ENCODE peak calls at places on chromosome 3, in seven cellular contexts. O, M, I, B, L, P and W are unnamed samples. For H3K4me1, the result is how much of the 10 kb centered on the place peaks cover.

GRCh38 chr3:39118931-39119660 is 11.6 kb downstream of the TTC21A start:
- DNase-seq in O (no peak), M (no peak), I (no peak), B (no peak), L (no peak), P (no peak), W (no peak)

GRCh38 chr3:124275421-124275820 is 283.5 kb upstream of the ROPN1 start:
- DNase-seq in O (no peak), M (no peak), I (no peak), B (peak), L (peak), P (no peak), W (no peak)

GRCh38 chr3:169895037-169895436 is 16.3 kb upstream of the SAMD7 start:
- DNase-seq in O (no peak), M (no peak), I (no peak), B (no peak), L (no peak), P (no peak), W (no peak)

GRCh38 chr3:167350245-167350862 is 29.7 kb downstream of the ZBBX start:
- DNase-seq in O (no peak), M (no peak), I (peak), B (no peak), L (no peak), P (no peak), W (no peak)

GRCh38 chr3:123027292-123028232 is at the start of gene SEMA5B:
- DNase-seq in O (no peak), M (peak), I (peak), B (peak), L (peak), P (no peak), W (peak)

GRCh38 chr3:98012974-98013373 is 22.1 kb downstream of the GABRR3 start:
- DNase-seq in O (no peak), M (no peak), I (no peak), B (no peak), L (no peak), P (no peak), W (no peak)

GRCh38 chr3:126252373-126252772 is 72.0 kb upstream of the ALDH1L1 start:
- DNase-seq in O (no peak), M (no peak), I (no peak), B (no peak), L (no peak), P (no peak), W (no peak)

GRCh38 chr3:39126532-39127071 is 19.1 kb downstream of the TTC21A start:
- DNase-seq in O (no peak), M (peak), I (peak), B (peak), L (peak), P (no peak), W (peak)

GRCh38 chr3:114809668-114810413 is 337.2 kb downstream of the ZBTB20 start:
- DNase-seq in O (no peak), M (no peak), I (peak), B (no peak), L (no peak), P (peak), W (no peak)

GRCh38 chr3:106245400-106245799 is 376.6 kb upstream of the CBLB start:
- DNase-seq in O (no peak), M (no peak), I (no peak), B (no peak), L (no peak), P (no peak), W (no peak)

GRCh38 chr3:15528881-15529537 is 7.5 kb upstream of the COLQ start:
- DNase-seq in O (no peak), M (no peak), I (no peak), B (no peak), L (no peak), P (no peak), W (no peak)

GRCh38 chr3:152398495-152398894 is 129.8 kb downstream of the MBNL1 start:
- DNase-seq in O (no peak), M (no peak), I (no peak), B (no peak), L (no peak), P (no peak), W (no peak)

GRCh38 chr3:19543212-19543841 is 390.7 kb downstream of the EFHB start:
- DNase-seq in O (no peak), M (peak), I (peak), B (no peak), L (no peak), P (no peak), W (peak)

GRCh38 chr3:173733029-173733652 is 335.6 kb downstream of the NLGN1 start:
- DNase-seq in O (no peak), M (peak), I (no peak), B (no peak), L (no peak), P (no peak), W (no peak)

GRCh38 chr3:121658716-121659435 is 1.8 kb downstream of the HCLS1 start:
- DNase-seq in O (no peak), M (no peak), I (no peak), B (no peak), L (no peak), P (no peak), W (no peak)

GRCh38 chr3:115943579-115943978 is 320.3 kb downstream of the GAP43 start:
- DNase-seq in O (no peak), M (no peak), I (no peak), B (no peak), L (no peak), P (no peak), W (no peak)

GRCh38 chr3:4595709-4596108 is 102.6 kb downstream of the ITPR1 start:
- DNase-seq in O (no peak), M (no peak), I (no peak), B (no peak), L (no peak), P (no peak), W (no peak)

GRCh38 chr3:159762238-159762637 is 226.4 kb upstream of the IL12A start:
- DNase-seq in O (no peak), M (no peak), I (no peak), B (no peak), L (no peak), P (no peak), W (no peak)

GRCh38 chr3:188749010-188749617 is 422.7 kb upstream of the TPRG1 start:
- DNase-seq in O (no peak), M (peak), I (no peak), B (peak), L (no peak), P (peak), W (peak)

GRCh38 chr3:172512363-172512762 is 10.9 kb downstream of the TNFSF10 start:
- DNase-seq in O (peak), M (no peak), I (no peak), B (peak), L (peak), P (peak), W (no peak)

GRCh38 chr3:25962255-25962654 is 172.4 kb downstream of the OXSM start:
- DNase-seq in O (no peak), M (no peak), I (peak), B (no peak), L (no peak), P (no peak), W (no peak)

GRCh38 chr3:20097015-20097414 is 56.8 kb downstream of the KAT2B start:
- DNase-seq in O (no peak), M (no peak), I (no peak), B (no peak), L (no peak), P (no peak), W (no peak)

GRCh38 chr3:109375975-109376374 is 38.6 kb upstream of the DPPA4 start:
- DNase-seq in O (no peak), M (no peak), I (no peak), B (no peak), L (no peak), P (no peak), W (no peak)

GRCh38 chr3:158260392-158260791 is 150.5 kb downstream of the RSRC1 start:
- DNase-seq in O (no peak), M (no peak), I (no peak), B (no peak), L (no peak), P (no peak), W (no peak)

GRCh38 chr3:8406479-8406878 is 95.1 kb upstream of the LMCD1 start:
- DNase-seq in O (no peak), M (no peak), I (no peak), B (no peak), L (no peak), P (no peak), W (no peak)

GRCh38 chr3:70531838-70532489 is 219.5 kb upstream of the MDFIC2 start:
- DNase-seq in O (no peak), M (no peak), I (no peak), B (no peak), L (no peak), P (no peak), W (peak)

GRCh38 chr3:108091498-108092259 is 848 bp upstream of the CD47 start:
- DNase-seq in O (no peak), M (no peak), I (no peak), B (peak), L (no peak), P (peak), W (peak)

GRCh38 chr3:133377396-133377795 is 22.5 kb upstream of the BFSP2 start:
- DNase-seq in O (no peak), M (peak), I (peak), B (no peak), L (no peak), P (no peak), W (no peak)

GRCh38 chr3:88713233-88713691 is 394.2 kb upstream of the EPHA3 start:
- DNase-seq in O (no peak), M (no peak), I (peak), B (no peak), L (no peak), P (no peak), W (no peak)

GRCh38 chr3:151501905-151502615 is 41.2 kb upstream of the IGSF10 start:
- DNase-seq in O (no peak), M (no peak), I (no peak), B (no peak), L (no peak), P (no peak), W (no peak)

GRCh38 chr3:51943451-51944391 is 1.6 kb downstream of the PARP3 start:
- DNase-seq in O (no peak), M (no peak), I (no peak), B (no peak), L (no peak), P (no peak), W (no peak)

GRCh38 chr3:72903004-72903403 is 15.2 kb downstream of the GXYLT2 start:
- DNase-seq in O (no peak), M (no peak), I (peak), B (no peak), L (no peak), P (no peak), W (no peak)

GRCh38 chr3:22450785-22451400 is 699.9 kb upstream of the ZNF385D start:
- DNase-seq in O (no peak), M (peak), I (no peak), B (no peak), L (no peak), P (no peak), W (no peak)

GRCh38 chr3:186057594-186057993 is 51.3 kb downstream of the ETV5 start:
- DNase-seq in O (no peak), M (no peak), I (peak), B (no peak), L (no peak), P (no peak), W (no peak)

GRCh38 chr3:24519368-24520100 is 24.9 kb upstream of the THRB start:
- DNase-seq in O (no peak), M (no peak), I (no peak), B (no peak), L (peak), P (no peak), W (no peak)

GRCh38 chr3:56125358-56126005 is 342.8 kb downstream of the ERC2 start:
- DNase-seq in O (peak), M (peak), I (peak), B (no peak), L (no peak), P (no peak), W (peak)

GRCh38 chr3:128411574-128412064 is 55.1 kb downstream of the DNAJB8 start:
- DNase-seq in O (no peak), M (peak), I (no peak), B (no peak), L (no peak), P (no peak), W (peak)

GRCh38 chr3:46542801-46543201 is 23.3 kb downstream of the LRRC2 start:
- DNase-seq in O (no peak), M (no peak), I (no peak), B (no peak), L (no peak), P (no peak), W (no peak)
- H3K4me1 ChIP-seq in O (under half), M (under half), I (under half), B (under half), L (under half), P (under half), W (under half)

GRCh38 chr3:27345959-27346865 is 23.0 kb downstream of the NEK10 start:
- DNase-seq in O (no peak), M (no peak), I (no peak), B (no peak), L (no peak), P (no peak), W (no peak)
- H3K4me3 ChIP-seq in O (peak), M (no peak), I (no peak), B (no peak), L (no peak), P (no peak), W (no peak)

GRCh38 chr3:46408853-46409252 is 1.8 kb downstream of the CCRL2 start:
- DNase-seq in O (no peak), M (no peak), I (no peak), B (no peak), L (no peak), P (no peak), W (no peak)

GRCh38 chr3:46410669-46411068 is 3.6 kb downstream of the CCRL2 start:
- DNase-seq in O (no peak), M (no peak), I (no peak), B (no peak), L (no peak), P (no peak), W (no peak)

GRCh38 chr3:46412786-46413298 is 5.8 kb downstream of the CCRL2 start:
- DNase-seq in O (no peak), M (no peak), I (no peak), B (no peak), L (no peak), P (no peak), W (no peak)

GRCh38 chr3:46409735-46410489 is 2.9 kb downstream of the CCRL2 start:
- DNase-seq in O (no peak), M (no peak), I (no peak), B (no peak), L (no peak), P (no peak), W (no peak)

GRCh38 chr3:46411271-46411670 is 4.2 kb downstream of the CCRL2 start:
- DNase-seq in O (no peak), M (no peak), I (no peak), B (no peak), L (no peak), P (no peak), W (no peak)
- TF ChIP-seq CTCF in O (no peak), M (peak), I (no peak), B (no peak), L (no peak), P (no peak), W (no peak)

GRCh38 chr3:16909802-16910201 is 25.0 kb downstream of the PLCL2 start:
- DNase-seq in O (no peak), M (no peak), I (no peak), B (no peak), L (no peak), P (no peak), W (no peak)

GRCh38 chr3:16908408-16908807 is 23.7 kb downstream of the PLCL2 start:
- DNase-seq in O (no peak), M (no peak), I (no peak), B (no peak), L (no peak), P (no peak), W (no peak)

GRCh38 chr3:16908006-16908405 is 23.3 kb downstream of the PLCL2 start:
- DNase-seq in O (no peak), M (no peak), I (no peak), B (no peak), L (no peak), P (no peak), W (no peak)

GRCh38 chr3:16910207-16910606 is 25.5 kb downstream of the PLCL2 start:
- DNase-seq in O (no peak), M (no peak), I (no peak), B (no peak), L (no peak), P (no peak), W (no peak)

GRCh38 chr3:16908878-16909277 is 24.1 kb downstream of the PLCL2 start:
- DNase-seq in O (no peak), M (no peak), I (no peak), B (no peak), L (no peak), P (no peak), W (no peak)
- H3K4me1 ChIP-seq in O (half or more), M (under half), I (under half), B (under half), L (under half), P (half or more), W (under half)